ENCODE peak calls at places on chromosomes 5 and 9, in six cellular contexts. A, Z, L, T, G and O are unnamed samples.

GRCh38 chr5:10633271-10634049 is 69.6 kb downstream of the ANKRD33B start:
- DNase-seq in A (no peak), Z (no peak), L (no peak), T (no peak), G (no peak), O (no peak)

GRCh38 chr5:120396186-120396585 is 67.9 kb upstream of the PRR16 start:
- DNase-seq in A (no peak), Z (no peak), L (no peak), T (no peak), G (no peak), O (peak)

GRCh38 chr5:34803974-34804373 is 35.0 kb upstream of the TTC23L start:
- DNase-seq in A (no peak), Z (no peak), L (no peak), T (no peak), G (no peak), O (no peak)

GRCh38 chr5:172446336-172447051 is 7.8 kb downstream of the SH3PXD2B start:
- DNase-seq in A (peak), Z (no peak), L (no peak), T (no peak), G (peak), O (no peak)

GRCh38 chr5:33679791-33680190 is 212.0 kb downstream of the ADAMTS12 start:
- DNase-seq in A (no peak), Z (no peak), L (no peak), T (no peak), G (no peak), O (peak)

GRCh38 chr5:80282054-80282453 is 26.2 kb upstream of the SERINC5 start:
- DNase-seq in A (no peak), Z (no peak), L (no peak), T (no peak), G (no peak), O (no peak)

GRCh38 chr5:53019320-53019719 is 30.2 kb downstream of the ITGA2 start:
- DNase-seq in A (no peak), Z (no peak), L (no peak), T (no peak), G (no peak), O (peak)

GRCh38 chr5:178790371-178790770 is 59.9 kb upstream of the ZNF354A start:
- DNase-seq in A (peak), Z (no peak), L (no peak), T (no peak), G (no peak), O (no peak)

GRCh38 chr5:119333421-119333851 is 22.4 kb upstream of the TNFAIP8 start:
- DNase-seq in A (no peak), Z (no peak), L (no peak), T (no peak), G (no peak), O (no peak)

GRCh38 chr5:124743534-124744169 is 2.8 kb downstream of the ZNF608 start:
- DNase-seq in A (no peak), Z (no peak), L (peak), T (no peak), G (no peak), O (no peak)

GRCh38 chr5:1511037-1511436 is 12.7 kb downstream of the LPCAT1 start:
- DNase-seq in A (peak), Z (peak), L (no peak), T (peak), G (peak), O (no peak)

GRCh38 chr9:121945849-121946248 is 147.3 kb downstream of the TTLL11 start:
- DNase-seq in A (no peak), Z (no peak), L (no peak), T (no peak), G (no peak), O (peak)

GRCh38 chr5:122845253-122846050 is at the start of gene SNX24:
- DNase-seq in A (peak), Z (peak), L (peak), T (peak), G (peak), O (peak)

GRCh38 chr9:22463205-22463604 is 16.6 kb downstream of the DMRTA1 start:
- DNase-seq in A (no peak), Z (no peak), L (no peak), T (no peak), G (no peak), O (no peak)

GRCh38 chr5:74865799-74866652 is at the start of gene FAM169A:
- DNase-seq in A (no peak), Z (peak), L (no peak), T (no peak), G (peak), O (no peak)

GRCh38 chr9:134968823-134969090 is 51.0 kb upstream of the FCN1 start:
- DNase-seq in A (peak), Z (peak), L (no peak), T (no peak), G (no peak), O (no peak)

DNA sequence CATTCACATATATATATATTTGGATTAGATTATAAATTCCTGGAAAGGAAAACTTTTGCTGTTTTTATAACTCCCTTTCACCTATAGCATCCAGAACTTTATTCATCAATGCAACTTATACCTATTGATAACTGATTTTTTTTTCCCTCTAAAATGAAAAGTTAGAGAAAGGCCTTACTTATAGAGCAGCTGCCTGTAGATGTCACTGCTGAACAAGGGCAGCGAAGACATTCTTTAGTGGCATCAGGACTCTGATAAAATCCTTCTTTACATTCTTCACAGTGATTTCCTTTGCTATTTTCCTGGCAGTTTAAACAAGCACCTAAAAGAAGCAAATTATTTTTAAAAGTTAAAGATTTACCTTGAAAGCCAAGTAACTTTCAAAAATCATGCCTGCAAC is 32.3 kb upstream of the CDK5RAP2 start:
- DNase-seq in A (no peak), Z (no peak), L (no peak), T (no peak), G (no peak), O (no peak)
- TF ChIP-seq CTCF in A (no peak), Z (no peak), L (no peak), T (peak), G (no peak), O (peak)

GRCh38 chr5:90602681-90603080 is 44.1 kb downstream of the ADGRV1 start:
- DNase-seq in A (no peak), Z (no peak), L (no peak), T (no peak), G (no peak), O (no peak)

DNA sequence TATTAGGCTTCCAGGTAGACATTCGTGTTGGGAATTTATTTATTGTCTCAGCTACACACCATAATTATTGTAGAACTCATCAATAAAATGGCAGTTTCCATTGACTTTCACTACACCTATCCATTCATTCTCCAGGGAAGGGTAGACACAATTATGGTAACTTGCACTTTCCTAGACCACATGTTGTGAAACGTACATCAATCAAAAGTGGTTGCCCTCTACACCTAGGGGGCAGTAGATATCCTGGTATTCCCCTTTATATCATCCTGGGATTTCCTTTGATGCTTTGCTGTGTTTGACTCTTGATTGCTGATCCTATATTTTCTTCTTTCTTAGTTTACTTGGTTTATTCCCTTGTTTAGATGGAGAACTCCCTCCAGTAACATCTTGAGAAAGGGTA is 47.9 kb downstream of the ADGRV1 start:
- DNase-seq in A (no peak), Z (no peak), L (no peak), T (no peak), G (no peak), O (no peak)
- TF ChIP-seq CTCF in A (no peak), Z (no peak), L (no peak), T (no peak), G (no peak), O (peak)

DNA sequence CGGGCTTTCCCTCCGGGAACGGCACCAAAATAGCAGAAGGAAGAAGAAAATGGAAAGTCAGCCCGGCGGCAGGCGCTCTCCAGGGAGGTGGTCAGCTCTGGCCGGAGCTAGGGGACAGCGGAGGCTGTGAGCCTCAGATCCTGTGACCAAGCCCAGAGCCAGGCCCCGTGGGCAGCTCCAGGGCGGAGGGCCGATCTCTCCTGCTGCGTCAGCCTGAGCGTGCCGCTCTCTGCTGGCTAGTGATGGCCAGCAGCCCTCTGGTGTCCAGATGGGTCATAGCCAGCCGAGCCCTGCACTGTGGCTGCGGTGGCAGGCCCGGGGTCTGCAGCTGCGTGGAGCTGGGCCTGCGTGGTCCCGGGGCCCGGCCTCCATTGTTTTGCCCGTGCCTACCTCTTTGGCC is 16.9 kb upstream of the NRARP start:
- DNase-seq in A (peak), Z (peak), L (no peak), T (no peak), G (no peak), O (no peak)
- TF ChIP-seq CTCF in A (peak), Z (no peak), L (peak), T (peak), G (peak), O (no peak)

DNA sequence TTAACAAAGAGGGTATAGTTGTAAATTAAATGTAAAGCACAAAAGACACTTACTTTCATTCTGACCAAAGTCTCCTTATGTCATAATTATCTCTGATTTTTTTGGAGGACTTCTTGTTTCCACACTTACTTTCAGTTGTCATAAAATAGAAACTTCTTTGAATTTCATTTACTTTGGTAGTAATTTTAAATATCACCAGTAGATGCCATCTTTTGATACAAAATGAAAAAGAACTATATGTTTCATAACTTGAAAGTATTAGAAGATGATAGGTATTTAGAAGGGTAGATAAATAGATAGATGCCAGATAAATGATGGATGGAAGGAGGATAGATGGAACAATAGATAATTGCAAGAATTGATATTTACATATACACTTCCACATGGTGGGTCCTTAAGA is 1865.3 kb upstream of the CDH9 start:
- DNase-seq in A (no peak), Z (no peak), L (no peak), T (no peak), G (no peak), O (no peak)
- TF ChIP-seq CTCF in A (no peak), Z (no peak), L (no peak), T (no peak), G (no peak), O (no peak)

GRCh38 chr5:157468293-157468965 is 8.4 kb downstream of the NIPAL4 start:
- DNase-seq in A (no peak), Z (no peak), L (no peak), T (no peak), G (no peak), O (no peak)

GRCh38 chr5:157470616-157471015 is 10.6 kb downstream of the NIPAL4 start:
- DNase-seq in A (no peak), Z (no peak), L (no peak), T (no peak), G (no peak), O (no peak)

GRCh38 chr5:157469687-157470086 is 9.7 kb downstream of the NIPAL4 start:
- DNase-seq in A (no peak), Z (no peak), L (no peak), T (no peak), G (no peak), O (no peak)

GRCh38 chr5:157471709-157472108 is 11.7 kb downstream of the NIPAL4 start:
- DNase-seq in A (no peak), Z (no peak), L (no peak), T (no peak), G (no peak), O (peak)

DNA sequence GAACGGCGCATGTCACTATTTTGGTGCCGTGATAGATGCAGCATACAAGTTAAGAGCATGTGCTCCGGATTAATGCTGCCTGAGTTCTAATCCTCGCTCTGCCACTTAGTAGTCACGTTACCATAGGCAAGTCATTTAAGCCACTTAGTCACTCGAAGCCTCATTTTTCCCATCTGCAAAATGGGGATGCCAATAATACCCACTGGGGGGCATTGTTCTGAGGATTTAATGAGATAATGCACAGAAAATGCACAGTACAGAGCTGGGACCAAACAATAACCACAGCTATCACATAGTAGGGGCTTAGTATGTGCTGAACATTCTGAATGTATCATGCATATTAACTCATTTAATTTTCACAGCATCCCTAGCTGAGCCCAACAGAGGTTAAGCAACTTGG is 9.1 kb downstream of the NIPAL4 start:
- DNase-seq in A (no peak), Z (no peak), L (no peak), T (no peak), G (no peak), O (no peak)
- TF ChIP-seq CTCF in A (no peak), Z (no peak), L (no peak), T (no peak), G (no peak), O (peak)

GRCh38 chr5:173494446-173494845 is 122.0 kb downstream of the BOD1 start:
- DNase-seq in A (peak), Z (no peak), L (no peak), T (no peak), G (no peak), O (no peak)

GRCh38 chr5:173496129-173496882 is 120.1 kb downstream of the BOD1 start:
- DNase-seq in A (peak), Z (no peak), L (peak), T (no peak), G (no peak), O (no peak)

GRCh38 chr5:173496883-173497255 is 119.6 kb downstream of the BOD1 start:
- DNase-seq in A (no peak), Z (no peak), L (no peak), T (no peak), G (no peak), O (no peak)

GRCh38 chr5:173493846-173494245 is 122.6 kb downstream of the BOD1 start:
- DNase-seq in A (peak), Z (no peak), L (no peak), T (no peak), G (no peak), O (no peak)

DNA sequence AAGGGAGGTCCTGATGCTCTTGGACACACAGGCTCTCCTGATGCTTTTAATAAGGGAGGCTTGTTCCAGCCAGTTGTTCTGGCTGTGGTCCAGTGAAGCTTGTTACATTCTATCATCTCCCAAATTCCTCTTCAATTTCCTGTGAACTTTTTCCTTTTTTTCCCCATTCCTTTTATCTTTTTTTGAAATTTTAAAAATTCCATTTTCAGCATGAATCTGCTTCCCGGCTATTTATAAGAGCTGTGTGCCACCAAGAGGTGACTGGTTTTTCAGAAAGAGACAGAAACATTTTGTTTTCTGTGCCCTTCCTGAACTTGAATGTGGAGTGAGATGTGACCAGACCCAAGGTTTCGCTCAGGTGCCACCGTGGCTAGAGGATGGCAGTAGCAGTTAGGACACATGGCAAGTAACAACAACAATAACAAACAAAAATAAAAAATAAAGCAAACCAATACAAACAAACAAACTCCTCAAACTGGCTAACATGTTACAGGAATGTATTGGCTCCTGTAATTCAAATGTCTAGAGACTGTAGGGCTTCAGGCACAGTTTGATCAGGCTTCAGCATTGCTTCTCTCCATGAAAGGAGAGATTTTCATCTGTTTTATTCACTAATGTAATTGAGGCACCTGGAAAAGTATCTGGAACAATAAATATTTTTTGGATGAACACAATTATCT is 121.1 kb downstream of the BOD1 start:
- DNase-seq in A (peak), Z (peak), L (no peak), T (no peak), G (no peak), O (no peak)
- TF ChIP-seq CTCF in A (no peak), Z (no peak), L (no peak), T (peak), G (no peak), O (no peak)

DNA sequence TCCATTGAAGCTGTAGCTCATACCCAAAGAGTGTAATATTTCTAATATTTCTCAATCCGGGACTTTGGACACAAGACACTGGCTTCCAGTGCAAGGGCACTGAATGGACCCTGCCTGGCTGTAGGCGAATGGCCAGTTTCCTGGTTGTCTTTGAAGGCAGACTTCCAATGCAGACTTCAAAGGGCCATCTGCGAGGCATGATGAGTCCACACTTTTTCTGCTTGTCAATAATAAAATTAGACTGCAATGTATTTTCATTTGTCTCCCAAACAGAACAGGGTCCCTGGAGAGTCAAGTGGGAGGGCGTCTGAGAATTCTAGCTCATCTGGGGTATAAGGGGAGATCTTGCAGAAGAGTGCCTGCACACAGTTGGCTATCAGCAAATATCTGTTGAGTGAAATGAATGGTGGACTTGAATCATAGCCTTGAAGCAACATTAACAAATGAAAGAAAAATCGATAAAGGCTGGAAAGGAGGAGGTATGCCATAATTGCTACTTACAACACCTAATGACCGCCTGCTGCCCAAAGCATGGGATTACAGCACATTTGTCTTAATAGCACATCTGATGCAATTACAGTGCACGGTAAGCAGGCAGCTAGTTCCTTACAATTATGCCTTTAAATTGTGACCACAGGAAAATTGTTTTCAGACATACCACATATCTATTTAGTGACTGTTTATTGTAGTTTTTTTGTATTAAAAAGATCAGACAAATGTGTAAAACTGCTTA is 137.5 kb downstream of the ARHGEF28 start:
- DNase-seq in A (no peak), Z (no peak), L (no peak), T (no peak), G (no peak), O (peak)
- TF ChIP-seq CTCF in A (no peak), Z (no peak), L (no peak), T (no peak), G (no peak), O (peak)

DNA sequence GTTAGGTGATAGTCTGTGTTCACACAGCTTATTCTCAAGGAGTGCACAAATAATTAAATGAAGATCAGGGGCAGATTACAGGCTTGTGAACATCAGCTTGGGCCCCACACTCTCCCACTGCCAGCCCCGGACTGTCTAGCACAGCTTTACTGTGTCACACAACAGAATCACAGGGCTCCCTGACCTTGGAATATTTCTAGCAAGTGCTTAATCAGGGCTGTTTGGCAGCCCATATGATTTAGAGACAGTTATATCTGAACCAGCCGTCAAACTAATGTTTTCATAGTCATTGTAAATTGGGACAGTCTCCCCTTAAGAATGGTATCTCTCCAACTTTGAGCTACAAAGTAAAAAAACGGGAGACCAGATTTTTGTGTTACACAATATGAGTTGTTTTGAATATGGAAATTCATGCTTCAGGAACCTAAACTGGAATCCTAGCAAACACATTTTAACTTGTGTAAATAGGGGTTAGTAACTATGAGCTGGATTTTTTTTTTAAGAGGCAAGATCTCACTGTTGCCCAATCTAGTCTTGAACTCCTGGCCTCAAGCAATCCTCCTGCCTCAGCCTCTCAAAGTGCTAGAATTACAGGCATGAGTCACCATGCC is 517.6 kb downstream of the BNC2 start:
- DNase-seq in A (no peak), Z (peak), L (no peak), T (no peak), G (no peak), O (no peak)
- TF ChIP-seq CTCF in A (no peak), Z (no peak), L (no peak), T (no peak), G (no peak), O (no peak)